ENCODE peak calls at places on chromosomes 1 and 21, in nine cellular contexts. D is stromal cell of bone marrow; C is WTC11; O is effector CD4-positive, alpha-beta T cell; U is activated CD4-positive, alpha-beta T cell treated with anti-CD3 and anti-CD28 coated beads, Interleukin-2, amount 50 U/mL, for 48 hours; Y is NCI-H1105; F is Calu3; M is SW480; B is CMK. G is an unnamed sample.

GRCh38 chr1:153100241-153100640 is 5.9 kb upstream of the SPRR2E start:
- DNase-seq in U (no peak), F (peak), D (no peak), B (no peak), O (no peak), Y (no peak), M (peak), C (no peak), G (peak)

GRCh38 chr1:115041654-115042053 is 12.0 kb downstream of the TSHB start:
- DNase-seq in D (no peak), B (no peak), F (no peak), M (peak), C (no peak), O (no peak), Y (no peak), U (no peak), G (no peak)

GRCh38 chr1:228695015-228695955 is 40.0 kb upstream of the RHOU start:
- DNase-seq in B (no peak), F (no peak), U (no peak), M (peak), Y (no peak), O (no peak), D (no peak), C (no peak), G (no peak)

GRCh38 chr1:165910764-165911421 is 83.5 kb downstream of the UCK2 start:
- DNase-seq in Y (no peak), U (no peak), B (no peak), O (no peak), C (no peak), F (peak), D (no peak), M (no peak), G (no peak)

GRCh38 chr21:44427241-44428120 is 27.8 kb upstream of the LRRC3 start:
- DNase-seq in O (no peak), B (no peak), F (no peak), C (no peak), D (no peak), Y (peak), U (no peak), M (peak), G (no peak)

GRCh38 chr1:11518016-11518670 is 39.2 kb downstream of the DISP3 start:
- DNase-seq in D (no peak), M (no peak), C (peak), B (no peak), Y (no peak), O (no peak), U (no peak), F (no peak), G (no peak)

GRCh38 chr1:164559342-164560070 is 522 bp downstream of the PBX1 start:
- DNase-seq in F (peak), D (no peak), U (no peak), Y (peak), M (peak), C (peak), B (no peak), O (no peak), G (no peak)

GRCh38 chr1:30782361-30783243 is 25.0 kb upstream of the LAPTM5 start:
- DNase-seq in M (peak), D (no peak), U (peak), Y (peak), C (peak), B (no peak), O (peak), F (peak), G (no peak)

GRCh38 chr1:230982698-230983097 is 3.8 kb downstream of the ARV1 start:
- DNase-seq in F (no peak), O (no peak), D (no peak), Y (no peak), M (no peak), B (no peak), U (no peak), C (no peak), G (no peak)

GRCh38 chr1:32100359-32100758 is 7.5 kb upstream of the KPNA6 start:
- DNase-seq in U (no peak), B (no peak), M (no peak), F (no peak), Y (no peak), O (no peak), C (no peak), D (no peak), G (no peak)

GRCh38 chr1:17709981-17710380 is 45.2 kb upstream of the ACTL8 start:
- DNase-seq in O (no peak), M (no peak), C (no peak), F (no peak), Y (no peak), U (no peak), D (no peak), B (no peak), G (no peak)

GRCh38 chr21:18517905-18518566 is 114.5 kb upstream of the TMPRSS15 start:
- DNase-seq in U (no peak), M (no peak), O (no peak), C (no peak), D (no peak), Y (no peak), F (no peak), B (no peak), G (no peak)

GRCh38 chr1:212498243-212498642 is 65.5 kb downstream of the NENF start:
- DNase-seq in B (no peak), Y (no peak), U (no peak), C (no peak), D (peak), M (no peak), O (no peak), F (peak), G (peak)

GRCh38 chr1:88013485-88013884 is 670.6 kb upstream of the PKN2 start:
- DNase-seq in O (no peak), B (no peak), F (no peak), D (no peak), U (no peak), M (no peak), Y (no peak), C (no peak), G (no peak)

GRCh38 chr21:31366825-31367224 is 22.8 kb upstream of the TIAM1 start:
- DNase-seq in M (peak), U (no peak), F (peak), B (no peak), Y (no peak), D (no peak), C (no peak), O (no peak), G (peak)

GRCh38 chr1:176211395-176212165 is 4.5 kb upstream of the COP1 start:
- DNase-seq in C (no peak), B (no peak), M (no peak), Y (no peak), F (peak), U (no peak), D (no peak), O (no peak), G (no peak)

GRCh38 chr1:154877370-154877974 is 7.4 kb upstream of the KCNN3 start:
- DNase-seq in B (no peak), U (no peak), O (no peak), M (peak), C (no peak), Y (no peak), D (no peak), F (peak), G (no peak)

GRCh38 chr1:66930823-66931174 is 6.0 kb downstream of the MIER1 start:
- DNase-seq in O (no peak), D (no peak), Y (no peak), F (no peak), M (no peak), B (no peak), C (no peak), U (no peak), G (no peak)

GRCh38 chr21:37460196-37460595 is 93.6 kb downstream of the DYRK1A start:
- DNase-seq in C (peak), B (no peak), O (no peak), F (no peak), D (no peak), Y (no peak), M (no peak), U (no peak), G (no peak)

GRCh38 chr1:22588899-22589422 is 25.7 kb downstream of the EPHA8 start:
- DNase-seq in B (no peak), U (no peak), C (no peak), M (no peak), F (no peak), O (no peak), D (no peak), Y (no peak), G (no peak)

GRCh38 chr21:38774152-38774551 is 31.6 kb upstream of the ETS2 start:
- DNase-seq in O (no peak), C (no peak), F (no peak), Y (no peak), B (no peak), M (no peak), U (no peak), D (no peak), G (no peak)

GRCh38 chr1:29644812-29645211 is 408.5 kb downstream of the PTPRU start:
- DNase-seq in O (no peak), M (no peak), C (no peak), U (no peak), F (no peak), D (no peak), Y (no peak), B (no peak), G (no peak)

GRCh38 chr1:230204852-230205251 is 137.8 kb downstream of the GALNT2 start:
- DNase-seq in F (peak), U (no peak), O (no peak), M (no peak), Y (no peak), D (no peak), B (no peak), C (no peak), G (no peak)

GRCh38 chr1:169288011-169288414 is 79.6 kb downstream of the NME7 start:
- DNase-seq in D (no peak), U (no peak), C (no peak), O (no peak), Y (no peak), B (no peak), F (no peak), M (peak), G (no peak)

GRCh38 chr1:41773144-41773571 is 145.6 kb downstream of the HIVEP3 start:
- DNase-seq in B (no peak), F (peak), Y (no peak), U (no peak), C (no peak), M (no peak), D (peak), O (no peak), G (peak)

GRCh38 chr1:12287869-12288268 is 58.0 kb downstream of the VPS13D start:
- DNase-seq in D (no peak), B (no peak), O (no peak), F (no peak), U (no peak), M (no peak), Y (no peak), C (no peak), G (no peak)

GRCh38 chr21:36571556-36571955 is 91.6 kb upstream of the CLDN14 start:
- DNase-seq in M (no peak), Y (no peak), O (no peak), B (no peak), F (no peak), C (no peak), D (no peak), U (no peak), G (no peak)

GRCh38 chr1:224380003-224380402 is 23.3 kb downstream of the CNIH4 start:
- DNase-seq in Y (no peak), F (no peak), O (peak), B (no peak), C (no peak), M (no peak), U (peak), D (no peak), G (no peak)

GRCh38 chr1:112704511-112704907 is 2.4 kb downstream of the RHOC start:
- DNase-seq in U (peak), B (no peak), D (no peak), Y (no peak), F (no peak), C (no peak), M (peak), O (no peak), G (no peak)

GRCh38 chr1:214902636-214903320 is 179.8 kb upstream of the KCNK2 start:
- DNase-seq in Y (no peak), C (no peak), F (no peak), O (no peak), B (no peak), M (no peak), D (no peak), U (no peak), G (peak)

GRCh38 chr1:201877877-201878339 is 10.8 kb upstream of the SHISA4 start:
- DNase-seq in D (no peak), F (peak), O (no peak), B (no peak), C (peak), Y (peak), M (peak), U (no peak), G (no peak)

G was measured in skeletal muscle cell.